ENCODE peak calls at places on chromosomes 2 and 18, in six cellular contexts. U is HepG2, Y is A549, K is endothelial cell of umbilical vein, I is K562, F is GM12878. L is an unnamed sample.

GRCh38 chr2:11564864-11565567 is 31.2 kb downstream of the GREB1 start:
- DNase-seq in F (no peak), I (no peak), Y (no peak), K (no peak), U (no peak), L (no peak)

GRCh38 chr2:134261398-134262131 is 7.7 kb downstream of the MGAT5 start:
- DNase-seq in Y (no peak), I (no peak), F (no peak), U (no peak), K (peak), L (peak)

GRCh38 chr18:14144628-14144895 is 12.3 kb upstream of the ZNF519 start:
- DNase-seq in Y (no peak), I (no peak), K (no peak), F (no peak), U (no peak), L (no peak)

GRCh38 chr2:103823847-103824246 is 1030.1 kb upstream of the POU3F3 start:
- DNase-seq in I (no peak), Y (no peak), U (no peak), F (no peak), K (no peak), L (no peak)

GRCh38 chr2:132632000-132632649 is 37.9 kb downstream of the LYPD1 start:
- DNase-seq in F (no peak), K (no peak), U (peak), Y (no peak), I (no peak), L (no peak)

GRCh38 chr2:52976132-52976949 is 791.3 kb upstream of the CHAC2 start:
- DNase-seq in Y (peak), U (no peak), I (no peak), K (peak), F (no peak), L (peak)

GRCh38 chr18:10563886-10564285 is 38.1 kb downstream of the NAPG start:
- DNase-seq in F (no peak), K (no peak), U (no peak), I (no peak), Y (no peak), L (no peak)

GRCh38 chr2:119259296-119259860 is 35.7 kb downstream of the STEAP3 start:
- DNase-seq in K (no peak), I (no peak), Y (no peak), F (no peak), U (no peak), L (no peak)

GRCh38 chr2:178194600-178195389 is 483 bp downstream of the OSBPL6 start:
- DNase-seq in F (no peak), I (no peak), K (peak), Y (no peak), U (no peak), L (peak)

GRCh38 chr2:178195390-178196166 is 1.3 kb downstream of the OSBPL6 start:
- DNase-seq in Y (peak), U (no peak), I (no peak), F (no peak), K (no peak), L (no peak)

GRCh38 chr2:178193496-178193822 is 853 bp upstream of the OSBPL6 start:
- DNase-seq in F (no peak), K (no peak), U (peak), I (peak), Y (no peak), L (no peak)

GRCh38 chr2:178190938-178191910 is 3.1 kb upstream of the OSBPL6 start:
- DNase-seq in Y (no peak), U (no peak), I (no peak), F (no peak), K (no peak), L (peak)

DNA sequence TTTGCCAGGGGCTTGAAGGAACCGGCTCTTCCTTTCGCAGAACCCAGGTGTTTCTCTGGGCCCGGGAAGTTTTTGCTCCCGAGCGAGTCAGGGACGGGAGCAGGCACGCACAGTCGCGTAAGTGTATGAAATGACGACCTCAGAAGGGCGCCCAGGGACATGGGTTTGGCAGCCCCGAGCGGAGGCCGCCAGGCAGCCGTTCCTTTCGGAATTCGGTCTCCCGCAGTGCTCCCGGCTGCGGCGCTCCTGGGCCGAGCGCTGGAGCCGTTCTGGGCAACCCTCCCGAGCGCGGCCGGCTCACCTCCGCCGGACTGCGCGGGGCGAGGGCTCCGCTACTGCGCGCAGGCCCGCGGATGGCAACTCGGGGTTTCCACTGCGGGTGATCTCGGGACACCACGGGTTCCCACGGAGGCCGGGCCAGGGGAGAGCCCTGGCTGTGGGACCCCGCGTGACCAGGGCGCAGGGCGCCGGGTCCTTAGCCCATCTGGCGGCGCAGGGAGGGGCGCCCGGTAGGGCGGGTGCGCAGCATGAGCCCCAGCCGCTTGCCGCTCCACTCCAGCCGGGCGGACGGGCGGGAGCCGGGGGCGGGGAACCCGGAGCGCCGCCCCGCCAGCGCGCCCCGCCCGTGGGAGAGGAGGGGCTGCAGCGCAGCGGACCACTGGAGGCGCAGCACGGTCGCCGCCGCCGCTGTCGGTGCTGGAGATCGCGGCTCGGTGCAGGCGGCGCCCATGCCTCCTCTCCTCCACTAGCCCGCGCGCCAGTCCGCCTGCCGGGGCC is at the start of gene OSBPL6:
- DNase-seq in I (peak), F (no peak), K (peak), U (peak), Y (peak), L (peak)
- TF ChIP-seq MYC in I (no peak), F (no peak), K (no peak), U (no peak), Y (no peak), L (no peak)

GRCh38 chr2:232504438-232504837 is 15.8 kb upstream of the PRSS56 start:
- DNase-seq in K (no peak), F (no peak), U (no peak), Y (no peak), I (no peak), L (no peak)
- H3K4me3 ChIP-seq in K (no peak), F (no peak), U (no peak), Y (no peak), I (no peak), L (no peak)

DNA sequence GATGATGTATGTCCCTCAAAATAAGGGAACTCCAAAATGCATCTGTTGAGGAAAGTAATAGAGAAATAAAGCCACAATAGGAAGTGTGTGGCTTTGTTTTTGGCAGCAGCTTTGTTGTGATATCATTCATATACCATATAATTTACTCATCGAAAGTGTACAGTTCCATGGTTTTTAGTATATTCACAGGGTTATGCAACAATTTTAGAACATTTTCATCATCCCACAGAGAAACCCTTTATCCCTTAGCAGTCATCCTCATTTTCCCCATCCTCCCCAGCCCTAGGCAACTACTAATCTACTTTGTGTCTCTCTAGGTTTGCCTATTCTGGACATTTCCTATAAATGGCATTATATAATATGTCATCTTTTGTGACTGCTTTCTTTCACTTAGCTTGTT is 274.1 kb upstream of the FAM98A start:
- DNase-seq in F (no peak), I (no peak), K (no peak), Y (no peak), U (no peak), L (no peak)
- TF ChIP-seq MYC in F (no peak), I (no peak), K (no peak), Y (no peak), U (no peak), L (no peak)

GRCh38 chr2:188318161-188318749 is 26.6 kb downstream of the GULP1 start:
- DNase-seq in F (no peak), K (peak), I (no peak), U (no peak), Y (no peak), L (no peak)
- H3K4me3 ChIP-seq in F (no peak), K (no peak), I (no peak), U (no peak), Y (no peak), L (no peak)

DNA sequence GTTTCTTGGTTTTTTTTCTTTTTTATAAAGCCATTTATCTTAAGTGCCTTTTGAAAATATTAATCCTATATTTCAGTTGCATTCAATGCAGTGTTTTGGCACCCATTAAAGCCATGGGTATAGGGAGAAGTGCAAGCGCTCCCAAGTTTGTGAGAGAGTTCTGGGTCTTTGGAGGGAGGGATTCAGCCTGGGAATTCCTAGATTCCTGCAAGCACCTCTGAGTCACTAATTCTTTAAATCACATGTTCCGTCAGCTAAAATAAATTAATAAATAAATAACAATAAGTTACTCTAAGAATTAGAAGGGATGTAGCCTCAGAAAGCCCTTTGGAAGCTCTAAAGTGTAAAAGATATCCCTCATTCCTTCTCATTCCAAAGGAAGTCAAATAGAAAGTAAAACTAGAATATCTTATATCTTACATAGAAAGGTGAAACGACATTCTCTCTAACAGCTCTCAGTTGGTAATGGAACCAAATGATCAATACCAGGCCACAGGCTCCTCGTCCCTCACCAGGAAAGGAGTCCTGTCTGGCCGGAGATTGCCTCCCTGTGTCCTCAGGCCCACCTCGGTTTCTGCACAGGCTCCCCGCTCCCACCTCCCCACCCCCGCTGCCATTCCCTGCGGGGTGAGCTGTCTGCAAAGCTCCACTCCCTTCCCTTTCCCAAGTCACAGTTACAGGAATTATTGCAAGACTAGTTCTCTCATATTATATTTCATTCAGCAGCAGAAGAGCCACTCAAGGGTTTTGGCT is 222.3 kb upstream of the RBBP8 start:
- DNase-seq in Y (peak), U (no peak), F (no peak), I (no peak), K (peak), L (no peak)
- TF ChIP-seq MYC in Y (no peak), U (no peak), F (no peak), I (no peak), K (no peak), L (no peak)

GRCh38 chr18:74990563-74991081 is 218.3 kb downstream of the PTGR3 start:
- DNase-seq in K (peak), F (no peak), U (no peak), Y (no peak), I (no peak), L (peak)

GRCh38 chr18:74996055-74996454 is 212.9 kb downstream of the PTGR3 start:
- DNase-seq in U (no peak), I (no peak), K (no peak), F (no peak), Y (no peak), L (no peak)

GRCh38 chr18:74994502-74995403 is 214.2 kb downstream of the PTGR3 start:
- DNase-seq in Y (no peak), K (peak), F (peak), U (no peak), I (no peak), L (peak)

GRCh38 chr18:74995404-74995737 is 213.6 kb downstream of the PTGR3 start:
- DNase-seq in Y (no peak), I (no peak), U (no peak), F (no peak), K (no peak), L (no peak)
- H3K4me3 ChIP-seq in Y (no peak), I (no peak), U (no peak), F (no peak), K (peak), L (no peak)

DNA sequence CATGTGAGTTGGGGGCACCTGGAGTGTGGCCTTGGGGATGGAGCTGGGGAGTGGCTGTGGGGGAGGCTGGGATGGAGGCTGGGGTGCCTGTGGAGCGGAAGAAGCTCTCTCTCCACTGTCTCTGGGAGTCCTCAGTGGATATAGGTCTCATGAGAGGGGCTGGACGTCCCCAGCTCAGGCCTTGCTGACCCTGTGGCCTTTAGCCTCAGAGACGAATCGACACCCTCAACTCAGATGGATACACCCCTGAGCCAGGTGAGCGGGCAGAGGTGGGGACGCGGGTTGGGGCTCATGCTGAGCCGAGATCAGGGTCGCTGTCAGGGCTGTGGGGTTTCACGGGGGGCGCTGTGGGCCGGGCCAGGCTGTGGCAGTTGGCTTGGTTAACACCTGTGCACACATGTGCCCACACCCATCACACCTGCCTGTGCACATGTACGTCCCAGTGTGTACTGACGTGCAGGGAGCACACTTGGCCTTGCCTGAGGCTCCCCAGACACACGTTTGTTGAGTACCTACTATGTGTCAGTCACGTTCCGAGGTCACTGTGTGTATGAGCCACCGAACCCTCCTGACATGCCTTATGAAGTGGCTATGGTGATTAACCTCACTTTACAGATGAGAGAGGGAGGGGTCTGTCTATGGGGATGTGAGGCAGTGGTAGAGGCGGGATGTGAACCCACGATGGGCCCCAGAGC is 20.1 kb downstream of the ZAP70 start:
- DNase-seq in Y (no peak), U (no peak), F (no peak), I (no peak), K (no peak), L (no peak)
- TF ChIP-seq MYC in Y (no peak), U (no peak), F (no peak), I (no peak), K (no peak), L (no peak)

DNA sequence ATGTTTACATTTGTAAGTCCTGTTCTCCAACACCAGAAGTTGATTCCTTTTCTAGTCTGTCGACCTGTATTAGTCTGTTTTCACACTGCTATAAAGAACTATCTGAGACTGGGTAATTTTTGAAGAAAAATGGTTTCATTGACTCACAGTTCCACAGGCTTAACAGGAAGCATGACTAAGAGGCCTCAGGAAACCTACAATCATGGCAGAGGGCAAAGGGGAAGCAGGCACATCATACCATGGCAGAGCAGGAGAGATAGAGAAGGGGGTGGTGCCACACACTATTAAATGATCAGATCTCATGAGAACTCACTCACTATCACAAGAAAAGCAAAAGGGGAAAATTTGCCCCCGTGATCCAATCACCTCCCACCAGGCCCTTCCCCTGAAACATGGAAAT is 112.8 kb upstream of the MAP3K20 start:
- DNase-seq in I (no peak), Y (no peak), K (peak), U (no peak), F (no peak), L (peak)
- H3K4me3 ChIP-seq in I (no peak), Y (no peak), K (no peak), U (no peak), F (no peak), L (no peak)

GRCh38 chr2:233208382-233209116 is 42.9 kb upstream of the ATG16L1 start:
- DNase-seq in I (peak), F (no peak), K (no peak), U (peak), Y (peak), L (no peak)
- TF ChIP-seq MYC in I (no peak), F (no peak), K (no peak), U (no peak), Y (no peak), L (no peak)

DNA sequence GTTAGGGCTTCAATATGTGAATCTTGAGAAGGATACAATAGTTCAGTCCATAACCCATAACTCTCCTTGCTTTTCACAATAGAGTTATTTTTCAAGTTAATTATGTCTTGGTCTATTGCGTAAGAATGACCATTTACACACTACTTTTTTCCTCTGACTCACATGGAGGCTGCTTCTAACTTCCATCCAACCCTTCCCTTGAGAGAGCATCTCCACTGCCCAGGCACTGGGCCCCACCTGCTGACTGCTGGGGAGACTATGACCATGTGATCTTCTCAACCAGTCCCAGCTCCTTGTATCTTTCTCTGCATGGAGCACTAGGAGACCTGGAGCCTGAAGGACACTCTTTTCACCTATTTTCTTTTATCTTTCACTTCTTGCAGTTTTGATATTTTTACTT is 251.5 kb downstream of the GPD2 start:
- DNase-seq in I (no peak), Y (no peak), F (no peak), K (no peak), U (no peak), L (peak)
- H3K4me3 ChIP-seq in I (no peak), Y (no peak), F (no peak), K (no peak), U (no peak), L (no peak)